ENCODE peak calls at places on chromosomes 7 and 10, in six cellular contexts. One of them, this sample, is unnamed.

GRCh38 chr10:22651276-22651980 is 63.0 kb downstream of the PIP4K2A start:
- DNase-seq in GM12891: no peak
- DNase-seq in transverse colon: no peak
- DNase-seq in tibial nerve: no peak
- DNase-seq in heart left ventricle: no peak
- DNase-seq in ovary: no peak
- DNase-seq in this sample: no peak

GRCh38 chr10:97991875-97992274 is 38.5 kb downstream of the CRTAC1 start:
- DNase-seq in GM12891: no peak
- DNase-seq in transverse colon: no peak
- DNase-seq in tibial nerve: no peak
- DNase-seq in heart left ventricle: no peak
- DNase-seq in ovary: no peak
- DNase-seq in this sample: no peak

GRCh38 chr7:30799206-30799975 is 28.2 kb downstream of the MINDY4 start:
- DNase-seq in GM12891: peak
- DNase-seq in transverse colon: no peak
- DNase-seq in tibial nerve: peak
- DNase-seq in heart left ventricle: peak
- DNase-seq in ovary: no peak
- DNase-seq in this sample: no peak

GRCh38 chr10:51100221-51100620 is 25.9 kb downstream of the PRKG1 start:
- DNase-seq in GM12891: no peak
- DNase-seq in transverse colon: no peak
- DNase-seq in tibial nerve: no peak
- DNase-seq in heart left ventricle: no peak
- DNase-seq in ovary: no peak
- DNase-seq in this sample: no peak

GRCh38 chr7:81484266-81484665 is 285.6 kb downstream of the HGF start:
- DNase-seq in GM12891: no peak
- DNase-seq in transverse colon: no peak
- DNase-seq in tibial nerve: peak
- DNase-seq in heart left ventricle: peak
- DNase-seq in ovary: peak
- DNase-seq in this sample: no peak

GRCh38 chr7:159139202-159139601 is 5.5 kb downstream of the VIPR2 start:
- DNase-seq in GM12891: no peak
- DNase-seq in transverse colon: no peak
- DNase-seq in tibial nerve: no peak
- DNase-seq in heart left ventricle: no peak
- DNase-seq in ovary: no peak
- DNase-seq in this sample: no peak

GRCh38 chr10:72009430-72010081 is 45.4 kb downstream of the CHST3 start:
- DNase-seq in GM12891: no peak
- DNase-seq in transverse colon: peak
- DNase-seq in tibial nerve: peak
- DNase-seq in heart left ventricle: peak
- DNase-seq in ovary: peak
- DNase-seq in this sample: no peak

GRCh38 chr7:27151945-27152815 is at the start of gene HOXA3:
- DNase-seq in GM12891: no peak
- DNase-seq in transverse colon: peak
- DNase-seq in tibial nerve: no peak
- DNase-seq in heart left ventricle: peak
- DNase-seq in ovary: no peak
- DNase-seq in this sample: no peak

GRCh38 chr7:80662252-80662651 is 23.8 kb downstream of the CD36 start:
- DNase-seq in GM12891: no peak
- DNase-seq in transverse colon: no peak
- DNase-seq in tibial nerve: no peak
- DNase-seq in heart left ventricle: no peak
- DNase-seq in ovary: no peak
- DNase-seq in this sample: no peak

GRCh38 chr7:134842901-134843300 is 63.5 kb downstream of the CALD1 start:
- DNase-seq in GM12891: no peak
- DNase-seq in transverse colon: no peak
- DNase-seq in tibial nerve: no peak
- DNase-seq in heart left ventricle: no peak
- DNase-seq in ovary: peak
- DNase-seq in this sample: no peak

GRCh38 chr10:110010076-110011069 is 2.6 kb downstream of the ADD3 start:
- DNase-seq in GM12891: no peak
- DNase-seq in transverse colon: no peak
- DNase-seq in tibial nerve: no peak
- DNase-seq in heart left ventricle: no peak
- DNase-seq in ovary: no peak
- DNase-seq in this sample: no peak

GRCh38 chr10:56231436-56231835 is 129.6 kb downstream of the ZWINT start:
- DNase-seq in GM12891: no peak
- DNase-seq in transverse colon: no peak
- DNase-seq in tibial nerve: no peak
- DNase-seq in heart left ventricle: no peak
- DNase-seq in ovary: no peak
- DNase-seq in this sample: no peak

GRCh38 chr10:103643381-103643780 is 149.9 kb downstream of the NEURL1 start:
- DNase-seq in GM12891: no peak
- DNase-seq in transverse colon: no peak
- DNase-seq in tibial nerve: no peak
- DNase-seq in heart left ventricle: no peak
- DNase-seq in ovary: no peak
- DNase-seq in this sample: no peak

GRCh38 chr7:80133361-80134104 is 1.1 kb upstream of the GNAI1 start:
- DNase-seq in GM12891: no peak
- DNase-seq in transverse colon: peak
- DNase-seq in tibial nerve: no peak
- DNase-seq in heart left ventricle: no peak
- DNase-seq in ovary: no peak
- DNase-seq in this sample: no peak

GRCh38 chr7:100577103-100577502 is 3.4 kb upstream of the SAP25 start:
- DNase-seq in GM12891: no peak
- DNase-seq in transverse colon: no peak
- DNase-seq in tibial nerve: no peak
- DNase-seq in heart left ventricle: no peak
- DNase-seq in ovary: no peak
- DNase-seq in this sample: no peak

GRCh38 chr10:63887026-63887589 is 365.9 kb downstream of the REEP3 start:
- DNase-seq in GM12891: no peak
- DNase-seq in transverse colon: no peak
- DNase-seq in tibial nerve: no peak
- DNase-seq in heart left ventricle: no peak
- DNase-seq in ovary: no peak
- DNase-seq in this sample: peak

GRCh38 chr10:73937333-73938020 is 26.5 kb downstream of the PLAU start:
- DNase-seq in GM12891: no peak
- DNase-seq in transverse colon: no peak
- DNase-seq in tibial nerve: no peak
- DNase-seq in heart left ventricle: peak
- DNase-seq in ovary: no peak
- DNase-seq in this sample: no peak

GRCh38 chr10:62019013-62019684 is 117.7 kb downstream of the ARID5B start:
- DNase-seq in GM12891: no peak
- DNase-seq in transverse colon: no peak
- DNase-seq in tibial nerve: no peak
- DNase-seq in heart left ventricle: no peak
- DNase-seq in ovary: no peak
- DNase-seq in this sample: no peak

GRCh38 chr10:112565434-112566053 is 118.5 kb downstream of the VTI1A start:
- DNase-seq in GM12891: no peak
- DNase-seq in transverse colon: peak
- DNase-seq in tibial nerve: peak
- DNase-seq in heart left ventricle: no peak
- DNase-seq in ovary: no peak
- DNase-seq in this sample: no peak

GRCh38 chr10:43075612-43076003 is 1.3 kb upstream of the RET start:
- DNase-seq in GM12891: no peak
- DNase-seq in transverse colon: no peak
- DNase-seq in tibial nerve: no peak
- DNase-seq in heart left ventricle: no peak
- DNase-seq in ovary: no peak
- DNase-seq in this sample: no peak

GRCh38 chr10:132847856-132848255 is 61.9 kb upstream of the NKX6-2 start:
- DNase-seq in GM12891: no peak
- DNase-seq in transverse colon: no peak
- DNase-seq in tibial nerve: no peak
- DNase-seq in heart left ventricle: no peak
- DNase-seq in ovary: no peak
- DNase-seq in this sample: no peak

GRCh38 chr10:119803264-119803663 is 69.4 kb downstream of the MCMBP start:
- DNase-seq in GM12891: no peak
- DNase-seq in transverse colon: no peak
- DNase-seq in tibial nerve: no peak
- DNase-seq in heart left ventricle: no peak
- DNase-seq in ovary: no peak
- DNase-seq in this sample: no peak

GRCh38 chr7:139642283-139642682 is 118.8 kb downstream of the CLEC2L start:
- DNase-seq in GM12891: no peak
- DNase-seq in transverse colon: no peak
- DNase-seq in tibial nerve: no peak
- DNase-seq in heart left ventricle: no peak
- DNase-seq in ovary: no peak
- DNase-seq in this sample: no peak

GRCh38 chr10:16606421-16606820 is 84.7 kb upstream of the C1QL3 start:
- DNase-seq in GM12891: no peak
- DNase-seq in transverse colon: no peak
- DNase-seq in tibial nerve: no peak
- DNase-seq in heart left ventricle: no peak
- DNase-seq in ovary: no peak
- DNase-seq in this sample: no peak

GRCh38 chr7:88141025-88141424 is 78.8 kb downstream of the SRI start:
- DNase-seq in GM12891: no peak
- DNase-seq in transverse colon: peak
- DNase-seq in tibial nerve: no peak
- DNase-seq in heart left ventricle: no peak
- DNase-seq in ovary: no peak
- DNase-seq in this sample: no peak

DNA sequence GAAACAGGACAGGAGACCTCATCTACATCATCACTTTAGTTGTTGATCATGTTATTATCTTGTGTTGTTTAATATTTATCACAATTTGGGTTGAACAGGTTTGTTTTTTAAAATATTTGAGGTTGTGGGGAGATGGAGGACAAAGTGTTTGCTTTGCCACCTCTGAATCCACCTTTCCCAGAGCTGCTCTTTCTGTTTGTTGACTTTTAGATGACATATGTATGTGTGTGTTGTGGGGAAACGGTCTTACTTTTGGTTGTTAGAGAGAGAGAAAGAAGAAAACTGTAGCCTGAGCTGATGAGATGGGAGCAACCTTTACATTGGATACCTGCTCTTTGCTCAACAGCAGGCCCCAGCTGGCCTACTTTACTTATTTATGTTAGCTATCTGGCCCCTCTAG is 19.0 kb upstream of the SLC16A12 start:
- DNase-seq in GM12891: no peak
- DNase-seq in transverse colon: no peak
- DNase-seq in tibial nerve: no peak
- DNase-seq in heart left ventricle: no peak
- DNase-seq in ovary: no peak
- DNase-seq in this sample: no peak
- TF ChIP-seq POLR2A in GM12891: no peak
- TF ChIP-seq POLR2A in transverse colon: no peak
- TF ChIP-seq POLR2A in tibial nerve: no peak
- TF ChIP-seq POLR2A in heart left ventricle: no peak
- TF ChIP-seq POLR2A in ovary: no peak
- TF ChIP-seq POLR2A in this sample: no peak

DNA sequence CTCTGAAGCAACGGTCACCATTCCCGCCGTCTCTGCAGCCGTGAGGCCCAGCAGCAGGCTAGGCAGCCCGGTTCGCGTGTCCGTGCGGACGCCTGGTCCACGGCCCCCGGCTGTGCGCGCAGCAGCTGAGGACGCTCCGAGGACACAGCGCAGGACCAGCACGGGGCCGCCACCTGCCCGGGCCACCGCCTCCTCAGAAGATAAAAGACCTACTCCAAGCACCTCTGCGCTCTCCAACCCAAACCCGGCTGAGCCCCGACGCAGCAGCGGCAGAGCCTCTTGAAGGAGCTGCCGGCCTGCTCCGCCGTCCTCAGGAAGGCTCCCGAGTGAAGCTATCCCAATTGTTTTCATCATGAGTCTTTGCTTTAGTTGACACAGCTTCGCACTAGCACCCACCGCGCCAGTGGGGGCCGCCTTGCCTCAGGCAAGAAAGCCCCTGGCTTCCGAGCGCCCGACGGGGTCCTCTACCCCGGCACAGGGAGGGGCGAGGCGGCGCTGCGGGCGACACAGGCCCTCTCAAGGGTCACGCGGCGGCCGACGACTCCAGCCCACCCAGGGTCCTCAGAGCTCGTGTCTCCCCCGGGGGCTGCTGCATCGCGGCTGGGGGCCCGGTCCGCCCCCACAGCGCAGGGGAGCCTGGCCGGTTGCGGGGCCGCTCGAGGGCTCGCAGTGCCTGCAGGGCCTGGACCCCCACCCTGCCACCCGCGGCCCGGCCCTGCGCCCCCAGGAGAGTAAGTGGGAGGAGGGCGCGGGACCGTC is 16.9 kb upstream of the GPR146 start:
- DNase-seq in GM12891: no peak
- DNase-seq in transverse colon: no peak
- DNase-seq in tibial nerve: no peak
- DNase-seq in heart left ventricle: no peak
- DNase-seq in ovary: peak
- DNase-seq in this sample: peak
- TF ChIP-seq POLR2A in GM12891: no peak
- TF ChIP-seq POLR2A in transverse colon: no peak
- TF ChIP-seq POLR2A in tibial nerve: no peak
- TF ChIP-seq POLR2A in heart left ventricle: no peak
- TF ChIP-seq POLR2A in ovary: no peak
- TF ChIP-seq POLR2A in this sample: no peak

GRCh38 chr10:1034758-1035157 is 9.1 kb upstream of the IDI2 start:
- DNase-seq in GM12891: no peak
- DNase-seq in transverse colon: no peak
- DNase-seq in tibial nerve: no peak
- DNase-seq in heart left ventricle: no peak
- DNase-seq in ovary: no peak
- DNase-seq in this sample: no peak

GRCh38 chr10:1033601-1034000 is 7.9 kb upstream of the IDI2 start:
- DNase-seq in GM12891: no peak
- DNase-seq in transverse colon: no peak
- DNase-seq in tibial nerve: no peak
- DNase-seq in heart left ventricle: no peak
- DNase-seq in ovary: no peak
- DNase-seq in this sample: no peak

GRCh38 chr10:1035201-1035600 is 9.5 kb upstream of the IDI2 start:
- DNase-seq in GM12891: no peak
- DNase-seq in transverse colon: no peak
- DNase-seq in tibial nerve: no peak
- DNase-seq in heart left ventricle: no peak
- DNase-seq in ovary: no peak
- DNase-seq in this sample: no peak

GRCh38 chr10:1037098-1037497 is 11.4 kb upstream of the IDI2 start:
- DNase-seq in GM12891: no peak
- DNase-seq in transverse colon: no peak
- DNase-seq in tibial nerve: no peak
- DNase-seq in heart left ventricle: no peak
- DNase-seq in ovary: no peak
- DNase-seq in this sample: no peak

GRCh38 chr10:1036341-1036791 is 10.7 kb upstream of the IDI2 start:
- DNase-seq in GM12891: no peak
- DNase-seq in transverse colon: no peak
- DNase-seq in tibial nerve: no peak
- DNase-seq in heart left ventricle: no peak
- DNase-seq in ovary: no peak
- DNase-seq in this sample: no peak
- TF ChIP-seq POLR2A in GM12891: no peak
- TF ChIP-seq POLR2A in transverse colon: no peak
- TF ChIP-seq POLR2A in tibial nerve: no peak
- TF ChIP-seq POLR2A in heart left ventricle: no peak
- TF ChIP-seq POLR2A in ovary: no peak
- TF ChIP-seq POLR2A in this sample: no peak

GRCh38 chr10:101353692-101354583 is at the start of gene BTRC:
- DNase-seq in GM12891: peak
- DNase-seq in transverse colon: peak
- DNase-seq in tibial nerve: peak
- DNase-seq in heart left ventricle: peak
- DNase-seq in ovary: peak
- DNase-seq in this sample: peak
- TF ChIP-seq POLR2A in GM12891: peak
- TF ChIP-seq POLR2A in transverse colon: peak
- TF ChIP-seq POLR2A in tibial nerve: no peak
- TF ChIP-seq POLR2A in heart left ventricle: no peak
- TF ChIP-seq POLR2A in ovary: peak
- TF ChIP-seq POLR2A in this sample: no peak